ENCODE peak calls at places on chromosomes 7 and 10, in eight cellular contexts. I is OCI-LY7, X is tibial artery, J is LNCaP clone FGC, Q is tibial nerve, Z is left ventricle myocardium inferior, N is H9, D is fibroblast of pulmonary artery. O is an unnamed sample.

GRCh38 chr7:37065779-37066271 is 341.5 kb upstream of the AOAH start:
- DNase-seq in I (no peak), X (no peak), J (no peak), Q (no peak), Z (no peak), N (no peak), D (peak), O (no peak)

GRCh38 chr7:6228865-6229264 is 43.6 kb downstream of the CYTH3 start:
- DNase-seq in I (peak), X (no peak), J (no peak), Q (no peak), Z (no peak), N (no peak), D (peak), O (no peak)

GRCh38 chr10:98267894-98268693 is at the start of gene LOXL4:
- DNase-seq in I (peak), X (no peak), J (no peak), Q (peak), Z (no peak), N (no peak), D (peak), O (no peak)

GRCh38 chr10:65769828-65770227 is 1156.0 kb upstream of the LRRTM3 start:
- DNase-seq in I (no peak), X (no peak), J (no peak), Q (no peak), Z (no peak), N (no peak), D (no peak), O (no peak)

GRCh38 chr10:35413985-35414861 is 77.9 kb downstream of the CCNY start:
- DNase-seq in I (no peak), X (no peak), J (no peak), Q (no peak), Z (no peak), N (no peak), D (no peak), O (no peak)

GRCh38 chr7:157932498-157933218 is 595.9 kb downstream of the DNAJB6 start:
- DNase-seq in I (no peak), X (no peak), J (no peak), Q (no peak), Z (no peak), N (no peak), D (no peak), O (no peak)

GRCh38 chr7:24971333-24972165 is 8.4 kb downstream of the OSBPL3 start:
- DNase-seq in I (no peak), X (no peak), J (no peak), Q (no peak), Z (no peak), N (peak), D (peak), O (peak)

GRCh38 chr7:35334511-35334910 is 80.6 kb upstream of the TBX20 start:
- DNase-seq in I (no peak), X (no peak), J (peak), Q (no peak), Z (no peak), N (no peak), D (no peak), O (no peak)

GRCh38 chr10:101839421-101840063 is 4.1 kb downstream of the KCNIP2 start:
- DNase-seq in I (no peak), X (no peak), J (no peak), Q (no peak), Z (peak), N (peak), D (peak), O (no peak)

GRCh38 chr7:129493555-129493954 is 8.8 kb upstream of the SMKR1 start:
- DNase-seq in I (no peak), X (no peak), J (no peak), Q (no peak), Z (no peak), N (no peak), D (peak), O (no peak)

GRCh38 chr10:107708981-107709380 is 544.5 kb upstream of the SORCS1 start:
- DNase-seq in I (no peak), X (no peak), J (no peak), Q (no peak), Z (no peak), N (no peak), D (no peak), O (no peak)

GRCh38 chr7:137670521-137671064 is 176.2 kb downstream of the DGKI start:
- DNase-seq in I (no peak), X (no peak), J (no peak), Q (no peak), Z (no peak), N (no peak), D (no peak), O (no peak)

GRCh38 chr7:102296514-102296913 is 9.8 kb downstream of the SH2B2 start:
- DNase-seq in I (no peak), X (no peak), J (no peak), Q (no peak), Z (no peak), N (no peak), D (no peak), O (no peak)

GRCh38 chr10:6543431-6544005 is 36.6 kb downstream of the PRKCQ start:
- DNase-seq in I (peak), X (no peak), J (no peak), Q (no peak), Z (no peak), N (no peak), D (no peak), O (no peak)

GRCh38 chr7:4964506-4964905 is 5.5 kb upstream of the MMD2 start:
- DNase-seq in I (no peak), X (no peak), J (no peak), Q (no peak), Z (no peak), N (no peak), D (no peak), O (no peak)

GRCh38 chr7:106615808-106616691 is 44.9 kb downstream of the CCDC71L start:
- DNase-seq in I (no peak), X (no peak), J (no peak), Q (no peak), Z (no peak), N (no peak), D (peak), O (no peak)

GRCh38 chr10:49138361-49138891 is 4.6 kb upstream of the FAM170B start:
- DNase-seq in I (no peak), X (no peak), J (no peak), Q (no peak), Z (peak), N (no peak), D (no peak), O (peak)

GRCh38 chr10:19985745-19986144 is 169.5 kb downstream of the PLXDC2 start:
- DNase-seq in I (no peak), X (no peak), J (no peak), Q (no peak), Z (no peak), N (no peak), D (no peak), O (no peak)

GRCh38 chr7:42278360-42278759 is 41.4 kb upstream of the GLI3 start:
- DNase-seq in I (no peak), X (no peak), J (no peak), Q (no peak), Z (no peak), N (no peak), D (no peak), O (no peak)

GRCh38 chr10:2978111-2978510 is 89.2 kb upstream of the PFKP start:
- DNase-seq in I (peak), X (no peak), J (peak), Q (no peak), Z (no peak), N (no peak), D (peak), O (peak)

GRCh38 chr7:32023353-32023752 is 46.9 kb downstream of the PDE1C start:
- DNase-seq in I (no peak), X (no peak), J (no peak), Q (no peak), Z (no peak), N (no peak), D (no peak), O (no peak)

GRCh38 chr7:441713-442421 is 77.8 kb downstream of the PDGFA start:
- DNase-seq in I (no peak), X (no peak), J (no peak), Q (no peak), Z (no peak), N (no peak), D (no peak), O (no peak)

GRCh38 chr7:134996097-134996550 is 9.8 kb downstream of the AGBL3 start:
- DNase-seq in I (no peak), X (no peak), J (no peak), Q (no peak), Z (no peak), N (no peak), D (peak), O (no peak)

GRCh38 chr10:14625210-14625621 is 149.5 kb downstream of the FAM107B start:
- DNase-seq in I (no peak), X (no peak), J (no peak), Q (no peak), Z (no peak), N (no peak), D (no peak), O (no peak)

GRCh38 chr10:119360181-119360921 is 153.0 kb downstream of the GRK5 start:
- DNase-seq in I (peak), X (no peak), J (no peak), Q (no peak), Z (peak), N (no peak), D (no peak), O (no peak)

GRCh38 chr7:23396222-23396621 is 74.1 kb downstream of the IGF2BP3 start:
- DNase-seq in I (no peak), X (no peak), J (no peak), Q (no peak), Z (no peak), N (no peak), D (peak), O (peak)

GRCh38 chr10:15789793-15790525 is 70.2 kb upstream of the ITGA8 start:
- DNase-seq in I (no peak), X (no peak), J (no peak), Q (peak), Z (no peak), N (no peak), D (peak), O (peak)

GRCh38 chr10:130136214-130137076 is at the start of gene GLRX3:
- DNase-seq in I (peak), X (peak), J (peak), Q (peak), Z (peak), N (peak), D (peak), O (peak)

GRCh38 chr10:15168296-15168780 is at the start of gene NMT2:
- DNase-seq in I (peak), X (peak), J (peak), Q (peak), Z (peak), N (peak), D (no peak), O (no peak)

GRCh38 chr7:39678935-39679690 is 55.7 kb downstream of the RALA start:
- DNase-seq in I (no peak), X (no peak), J (no peak), Q (no peak), Z (no peak), N (no peak), D (no peak), O (no peak)

GRCh38 chr10:110211455-110211843 is 4.0 kb downstream of the MXI1 start:
- DNase-seq in I (no peak), X (no peak), J (no peak), Q (no peak), Z (no peak), N (no peak), D (no peak), O (no peak)

GRCh38 chr10:49162761-49163160 is 25.4 kb downstream of the TMEM273 start:
- DNase-seq in I (no peak), X (no peak), J (no peak), Q (no peak), Z (no peak), N (no peak), D (no peak), O (no peak)

GRCh38 chr7:78279035-78279434 is 480.5 kb downstream of the PHTF2 start:
- DNase-seq in I (no peak), X (no peak), J (no peak), Q (no peak), Z (no peak), N (no peak), D (peak), O (peak)

GRCh38 chr10:78263521-78263988 is 229.9 kb downstream of the RPS24 start:
- DNase-seq in I (no peak), X (no peak), J (no peak), Q (no peak), Z (no peak), N (no peak), D (no peak), O (no peak)

GRCh38 chr7:381211-382117 is 91.5 kb downstream of the FOXL3 start:
- DNase-seq in I (no peak), X (peak), J (no peak), Q (no peak), Z (no peak), N (peak), D (no peak), O (no peak)

GRCh38 chr10:106771132-106771531 is 393.4 kb downstream of the SORCS1 start:
- DNase-seq in I (no peak), X (no peak), J (peak), Q (no peak), Z (no peak), N (no peak), D (no peak), O (no peak)

GRCh38 chr10:123622381-123622780 is 43.8 kb upstream of the GPR26 start:
- DNase-seq in I (no peak), X (no peak), J (no peak), Q (no peak), Z (no peak), N (no peak), D (no peak), O (peak)
- TF ChIP-seq CTCF in I (no peak), X (no peak), J (no peak), Q (no peak), Z (no peak), N (no peak), D (no peak), O (no peak)

DNA sequence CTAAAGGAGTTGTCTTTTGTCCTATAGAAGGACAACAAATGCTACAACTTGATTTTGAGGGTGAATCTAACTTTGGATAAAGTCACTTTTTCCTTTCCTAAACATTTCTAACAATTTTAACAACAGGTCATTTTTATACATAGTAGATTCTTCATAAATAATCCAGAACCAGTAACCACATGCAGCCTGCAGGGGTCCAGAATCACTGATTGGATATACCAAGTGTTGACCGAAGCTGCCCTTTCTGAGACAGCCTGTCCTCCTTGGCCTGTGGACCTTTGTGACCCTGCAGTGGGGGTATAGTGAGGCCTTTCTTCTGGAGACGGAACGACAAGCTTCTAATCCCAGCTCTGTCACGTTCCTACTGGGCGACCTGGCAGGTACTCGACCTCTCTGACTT is 34.8 kb upstream of the LAMB4 start:
- DNase-seq in I (no peak), X (no peak), J (no peak), Q (no peak), Z (no peak), N (no peak), D (no peak), O (no peak)
- TF ChIP-seq CTCF in I (no peak), X (no peak), J (no peak), Q (no peak), Z (no peak), N (peak), D (no peak), O (no peak)

DNA sequence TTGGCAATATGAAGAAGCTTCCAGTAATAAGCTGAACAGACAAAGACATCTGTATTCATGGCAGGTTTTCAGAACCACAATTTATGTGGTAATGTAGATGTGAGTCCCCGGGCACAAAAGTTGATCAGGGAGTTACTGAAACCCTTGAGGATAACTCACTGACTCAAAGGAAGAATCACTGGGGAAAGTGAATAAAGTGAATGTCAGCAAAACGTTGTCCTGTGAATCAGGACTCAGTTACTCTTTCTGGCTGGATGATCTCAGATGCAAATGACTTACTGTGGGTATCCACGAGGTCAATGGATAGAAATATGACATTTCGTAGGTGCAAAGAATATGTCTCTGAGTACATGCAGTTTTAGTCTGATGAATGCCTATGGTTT is 172.8 kb upstream of the CTBP2 start:
- DNase-seq in I (no peak), X (no peak), J (no peak), Q (no peak), Z (no peak), N (no peak), D (no peak), O (no peak)
- TF ChIP-seq CTCF in I (no peak), X (no peak), J (no peak), Q (no peak), Z (no peak), N (no peak), D (no peak), O (no peak)

GRCh38 chr7:26860361-26860760 is 4.0 kb downstream of the SKAP2 start:
- DNase-seq in I (no peak), X (no peak), J (peak), Q (no peak), Z (no peak), N (no peak), D (no peak), O (no peak)
- TF ChIP-seq CTCF in I (peak), X (no peak), J (peak), Q (no peak), Z (no peak), N (peak), D (no peak), O (no peak)

DNA sequence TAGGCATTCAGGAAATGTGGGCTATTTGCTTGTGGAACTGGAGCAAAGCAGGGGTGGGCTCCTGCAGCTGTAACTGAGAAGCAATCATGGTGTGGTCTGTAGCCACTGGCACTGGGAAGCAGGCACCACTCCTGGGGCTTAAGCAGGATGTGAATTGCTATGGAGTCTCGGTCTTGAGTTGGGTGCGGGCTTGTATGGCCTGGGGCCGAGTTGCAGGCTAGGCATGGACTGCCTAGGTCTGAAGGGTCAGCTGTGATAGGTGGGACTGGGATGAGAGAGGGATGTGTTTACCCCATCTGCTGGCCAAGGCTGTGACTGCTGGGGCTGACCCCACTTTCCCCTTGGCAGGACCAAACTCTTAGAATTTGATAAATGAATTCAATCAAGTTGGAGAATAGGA is 43.0 kb downstream of the ADCY1 start:
- DNase-seq in I (no peak), X (no peak), J (no peak), Q (no peak), Z (no peak), N (peak), D (no peak), O (no peak)
- TF ChIP-seq CTCF in I (no peak), X (no peak), J (no peak), Q (no peak), Z (no peak), N (peak), D (no peak), O (no peak)

GRCh38 chr7:118169146-118169545 is 14.8 kb upstream of the LSM8 start:
- DNase-seq in I (no peak), X (no peak), J (no peak), Q (no peak), Z (no peak), N (no peak), D (peak), O (no peak)
- TF ChIP-seq CTCF in I (peak), X (no peak), J (no peak), Q (no peak), Z (no peak), N (no peak), D (peak), O (peak)

DNA sequence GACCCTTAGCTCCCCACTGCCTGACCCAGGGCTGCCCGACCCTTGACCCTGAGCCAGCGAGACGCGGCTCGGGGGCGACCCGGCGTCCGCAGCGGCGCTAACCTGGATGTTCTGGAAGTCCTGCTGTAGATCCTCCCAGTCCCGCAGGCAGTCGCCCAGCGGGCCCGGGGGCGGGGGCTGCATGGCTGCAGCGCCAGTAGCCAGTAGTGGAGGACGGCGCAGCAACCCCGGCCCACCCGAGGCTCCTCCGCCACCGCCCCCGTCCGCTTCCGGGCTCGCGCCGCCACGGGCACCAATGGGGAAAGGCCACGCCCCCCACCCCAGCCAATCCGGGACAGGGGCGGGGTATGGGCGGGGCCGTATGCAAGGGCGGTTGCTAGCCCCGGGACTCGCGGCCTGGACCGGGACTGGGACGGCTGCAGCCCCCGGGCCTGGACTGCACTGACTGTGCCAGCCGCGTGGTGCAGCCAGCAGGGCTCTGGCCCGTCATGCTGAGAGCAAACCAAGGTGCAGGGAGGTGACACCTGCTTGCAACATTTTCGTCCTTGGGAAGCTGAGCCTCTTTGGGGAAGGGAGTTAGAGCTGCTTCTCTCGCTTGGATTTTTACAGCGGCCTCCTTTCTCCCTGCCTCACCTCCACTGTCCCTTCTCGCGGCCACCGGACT is at the start of gene TMEM120A:
- DNase-seq in I (peak), X (peak), J (peak), Q (peak), Z (peak), N (peak), D (peak), O (peak)
- TF ChIP-seq CTCF in I (peak), X (peak), J (no peak), Q (peak), Z (peak), N (peak), D (no peak), O (no peak)

GRCh38 chr7:55242613-55243012 is 122.5 kb upstream of the LANCL2 start:
- DNase-seq in I (no peak), X (no peak), J (no peak), Q (no peak), Z (no peak), N (no peak), D (no peak), O (no peak)
- TF ChIP-seq CTCF in I (no peak), X (no peak), J (no peak), Q (no peak), Z (no peak), N (no peak), D (no peak), O (no peak)

GRCh38 chr10:82796510-82796909 is 921.5 kb downstream of the NRG3 start:
- DNase-seq in I (peak), X (no peak), J (peak), Q (no peak), Z (no peak), N (no peak), D (peak), O (no peak)
- TF ChIP-seq CTCF in I (peak), X (peak), J (peak), Q (peak), Z (peak), N (peak), D (peak), O (peak)

GRCh38 chr10:100668001-100668400 is 77.4 kb upstream of the PAX2 start:
- DNase-seq in I (no peak), X (no peak), J (no peak), Q (no peak), Z (no peak), N (peak), D (no peak), O (no peak)

GRCh38 chr10:100669616-100670015 is 75.8 kb upstream of the PAX2 start:
- DNase-seq in I (no peak), X (no peak), J (no peak), Q (no peak), Z (no peak), N (no peak), D (no peak), O (no peak)

GRCh38 chr10:100672199-100672598 is 73.2 kb upstream of the PAX2 start:
- DNase-seq in I (no peak), X (no peak), J (no peak), Q (no peak), Z (no peak), N (no peak), D (no peak), O (no peak)

GRCh38 chr10:100670368-100670767 is 75.0 kb upstream of the PAX2 start:
- DNase-seq in I (no peak), X (no peak), J (no peak), Q (no peak), Z (no peak), N (no peak), D (no peak), O (no peak)

GRCh38 chr10:100670828-100671479 is 74.4 kb upstream of the PAX2 start:
- DNase-seq in I (peak), X (no peak), J (no peak), Q (no peak), Z (no peak), N (peak), D (no peak), O (no peak)
- TF ChIP-seq CTCF in I (peak), X (peak), J (peak), Q (peak), Z (peak), N (peak), D (peak), O (peak)